ENCODE peak calls at places on chromosomes 4 and X, in four cellular contexts. N, G, K and L are unnamed samples.

GRCh38 chr4:37549003-37549402 is 137.2 kb downstream of the RELL1 start:
- DNase-seq in N (no peak), G (peak), K (no peak), L (peak)

GRCh38 chr4:39043058-39043696 is 11.0 kb upstream of the TMEM156 start:
- DNase-seq in N (no peak), G (peak), K (no peak), L (no peak)

GRCh38 chr4:577499-578450 is 1.7 kb upstream of the TMEM271 start:
- DNase-seq in N (no peak), G (peak), K (no peak), L (peak)

GRCh38 chrX:18994713-18995112 is 10.8 kb upstream of the PHKA2 start:
- DNase-seq in N (no peak), G (peak), K (no peak), L (no peak)

GRCh38 chr4:102268355-102268754 is 76.9 kb downstream of the SLC39A8 start:
- DNase-seq in N (no peak), G (no peak), K (no peak), L (no peak)

GRCh38 chr4:1293981-1294380 is 4.3 kb downstream of the MAEA start:
- DNase-seq in N (no peak), G (peak), K (no peak), L (no peak)

GRCh38 chr4:150033937-150034336 is 44.3 kb upstream of the DCLK2 start:
- DNase-seq in N (no peak), G (peak), K (no peak), L (peak)

GRCh38 chr4:2954358-2955185 is 8.6 kb downstream of the NOP14 start:
- DNase-seq in N (no peak), G (no peak), K (no peak), L (no peak)

GRCh38 chr4:35463251-35463952 is 780.9 kb downstream of the ARAP2 start:
- DNase-seq in N (no peak), G (no peak), K (no peak), L (no peak)

GRCh38 chr4:171650543-171650942 is 162.7 kb upstream of the GALNTL6 start:
- DNase-seq in N (no peak), G (no peak), K (peak), L (no peak)
- TF ChIP-seq CTCF in N (no peak), G (no peak), K (no peak), L (no peak)

DNA sequence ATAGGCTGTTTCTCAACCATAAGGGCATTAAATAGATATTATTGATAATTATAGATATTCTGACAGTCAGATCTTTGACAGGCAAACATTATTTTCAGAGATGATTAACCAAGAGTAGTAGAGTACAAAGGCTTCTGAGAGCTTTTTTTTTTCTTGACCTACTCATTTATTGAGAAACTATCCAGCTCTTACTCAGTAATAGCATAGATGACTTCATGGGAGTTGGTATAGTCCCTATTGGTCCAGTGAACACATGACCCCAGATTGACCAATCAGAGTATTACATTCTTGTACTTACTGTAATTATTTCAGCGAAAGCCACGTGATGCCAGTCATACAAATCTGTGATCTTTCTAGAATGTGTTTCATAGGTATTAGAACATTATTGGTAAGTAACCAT is 508.7 kb downstream of the FSTL5 start:
- DNase-seq in N (no peak), G (no peak), K (no peak), L (no peak)
- TF ChIP-seq CTCF in N (no peak), G (no peak), K (no peak), L (no peak)

GRCh38 chr4:177441061-177441802 is 1.0 kb downstream of the AGA start:
- DNase-seq in N (no peak), G (peak), K (no peak), L (peak)
- TF ChIP-seq CTCF in N (no peak), G (no peak), K (peak), L (no peak)

GRCh38 chr4:67700874-67701850 is at the start of gene UBA6:
- DNase-seq in N (peak), G (peak), K (peak), L (peak)
- TF ChIP-seq CTCF in N (no peak), G (no peak), K (peak), L (no peak)

DNA sequence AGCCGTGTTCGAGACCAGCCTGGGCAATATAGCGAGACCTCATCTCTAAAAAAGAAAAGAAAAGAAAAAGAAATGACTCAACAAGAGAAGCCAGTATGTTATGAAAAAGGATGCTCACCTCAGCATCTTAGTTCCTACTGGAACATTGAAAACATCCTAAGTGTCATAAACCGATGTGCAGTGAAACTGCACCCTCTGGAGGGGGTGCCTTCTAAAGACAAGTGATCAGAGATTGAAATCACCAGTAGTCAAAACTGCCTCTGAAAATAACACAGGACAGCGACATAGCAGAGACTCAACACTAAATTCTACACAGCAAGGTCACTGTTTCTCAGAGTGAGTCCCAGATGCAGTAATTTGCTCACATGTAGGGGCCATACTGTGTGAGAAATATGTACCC is 28.0 kb upstream of the ATP6AP2 start:
- DNase-seq in N (no peak), G (no peak), K (no peak), L (peak)
- TF ChIP-seq CTCF in N (no peak), G (no peak), K (no peak), L (no peak)